ENCODE peak calls at places on chromosomes 7 and 10, in nine cellular contexts. One of them, this sample, is unnamed.

GRCh38 chr7:22667562-22668239 is 59.3 kb upstream of the IL6 start:
- DNase-seq in cardiac fibroblast: peak; percentile 75
- DNase-seq in Daoy: peak; percentile 87
- DNase-seq in ELF-1: peak; percentile 79
- DNase-seq in OCI-M1: peak; percentile 73
- DNase-seq in GM13976: no peak
- DNase-seq in activated CD4-positive, alpha-beta T cell treated with anti-CD3 and anti-CD28 coated beads for 48 hours: no peak
- DNase-seq in left colon: no peak
- DNase-seq in H54: peak; percentile 41
- DNase-seq in this sample: no peak

GRCh38 chr7:75881436-75882095 is 2.7 kb downstream of the RHBDD2 start:
- DNase-seq in H54: no peak
- DNase-seq in cardiac fibroblast: peak; percentile 9
- DNase-seq in left colon: no peak
- DNase-seq in GM13976: no peak
- DNase-seq in activated CD4-positive, alpha-beta T cell treated with anti-CD3 and anti-CD28 coated beads for 48 hours: no peak
- DNase-seq in Daoy: no peak
- DNase-seq in OCI-M1: no peak
- DNase-seq in ELF-1: peak; percentile 65
- DNase-seq in this sample: peak; percentile 78

GRCh38 chr10:18332048-18332447 is 191.8 kb downstream of the CACNB2 start:
- DNase-seq in H54: no peak
- DNase-seq in ELF-1: no peak
- DNase-seq in cardiac fibroblast: no peak
- DNase-seq in GM13976: no peak
- DNase-seq in Daoy: no peak
- DNase-seq in OCI-M1: no peak
- DNase-seq in left colon: no peak
- DNase-seq in activated CD4-positive, alpha-beta T cell treated with anti-CD3 and anti-CD28 coated beads for 48 hours: no peak
- DNase-seq in this sample: no peak

GRCh38 chr10:80501913-80502521 is 35.7 kb upstream of the SH2D4B start:
- DNase-seq in H54: no peak
- DNase-seq in OCI-M1: no peak
- DNase-seq in GM13976: no peak
- DNase-seq in cardiac fibroblast: peak; percentile 53
- DNase-seq in ELF-1: no peak
- DNase-seq in Daoy: no peak
- DNase-seq in activated CD4-positive, alpha-beta T cell treated with anti-CD3 and anti-CD28 coated beads for 48 hours: no peak
- DNase-seq in left colon: no peak
- DNase-seq in this sample: no peak

GRCh38 chr10:28479366-28479765 is 53.6 kb upstream of the WAC start:
- DNase-seq in ELF-1: no peak
- DNase-seq in Daoy: no peak
- DNase-seq in GM13976: no peak
- DNase-seq in left colon: no peak
- DNase-seq in OCI-M1: peak; percentile 14
- DNase-seq in activated CD4-positive, alpha-beta T cell treated with anti-CD3 and anti-CD28 coated beads for 48 hours: no peak
- DNase-seq in H54: no peak
- DNase-seq in cardiac fibroblast: no peak
- DNase-seq in this sample: no peak

GRCh38 chr10:54800677-54801480 is at the start of gene PCDH15:
- DNase-seq in Daoy: no peak
- DNase-seq in activated CD4-positive, alpha-beta T cell treated with anti-CD3 and anti-CD28 coated beads for 48 hours: no peak
- DNase-seq in OCI-M1: peak; percentile 89
- DNase-seq in GM13976: no peak
- DNase-seq in left colon: no peak
- DNase-seq in H54: peak; percentile 2
- DNase-seq in ELF-1: peak; percentile 17
- DNase-seq in cardiac fibroblast: no peak
- DNase-seq in this sample: peak; percentile 85

GRCh38 chr10:88537337-88537736 is 45.8 kb downstream of the RNLS start:
- DNase-seq in GM13976: no peak
- DNase-seq in H54: no peak
- DNase-seq in cardiac fibroblast: peak; percentile 18
- DNase-seq in left colon: no peak
- DNase-seq in OCI-M1: no peak
- DNase-seq in activated CD4-positive, alpha-beta T cell treated with anti-CD3 and anti-CD28 coated beads for 48 hours: no peak
- DNase-seq in Daoy: no peak
- DNase-seq in ELF-1: no peak
- DNase-seq in this sample: no peak

GRCh38 chr10:67780759-67781538 is 57.0 kb downstream of the DNAJC12 start:
- DNase-seq in Daoy: no peak
- DNase-seq in GM13976: no peak
- DNase-seq in left colon: no peak
- DNase-seq in H54: no peak
- DNase-seq in cardiac fibroblast: no peak
- DNase-seq in activated CD4-positive, alpha-beta T cell treated with anti-CD3 and anti-CD28 coated beads for 48 hours: no peak
- DNase-seq in OCI-M1: no peak
- DNase-seq in ELF-1: no peak
- DNase-seq in this sample: no peak

GRCh38 chr10:91410638-91411367 is 659 bp downstream of the HECTD2 start:
- DNase-seq in ELF-1: peak; percentile 7
- DNase-seq in left colon: peak; percentile 11
- DNase-seq in GM13976: peak; percentile 19
- DNase-seq in activated CD4-positive, alpha-beta T cell treated with anti-CD3 and anti-CD28 coated beads for 48 hours: peak; percentile 51
- DNase-seq in Daoy: peak; percentile 15
- DNase-seq in OCI-M1: no peak
- DNase-seq in H54: peak; percentile 52
- DNase-seq in cardiac fibroblast: peak; percentile 46
- DNase-seq in this sample: peak; percentile 17